ENCODE peak calls at places on chromosomes 11 and 22, in four cellular contexts. V, P, S and T are unnamed samples.

GRCh38 chr11:44264126-44264749 is 45.7 kb downstream of the ALX4 start:
- DNase-seq in V (no peak), P (no peak), S (no peak), T (no peak)

GRCh38 chr22:24965822-24966626 is 13.5 kb downstream of the KIAA1671 start:
- DNase-seq in V (no peak), P (peak; percentile 67), S (no peak), T (no peak)

GRCh38 chr11:112961146-112961668 is at the start of gene NCAM1:
- DNase-seq in V (peak; percentile 67), P (peak; percentile 19), S (peak; percentile 21), T (peak; percentile 94)

GRCh38 chr22:33163815-33164214 is 105.6 kb upstream of the SYN3 start:
- DNase-seq in V (no peak), P (no peak), S (no peak), T (no peak)

GRCh38 chr11:61701298-61701993 is 21.3 kb downstream of the DAGLA start:
- DNase-seq in V (peak; percentile 22), P (peak; percentile 37), S (peak; percentile 58), T (peak; percentile 76)

GRCh38 chr11:13765886-13766285 is 97.4 kb downstream of the FAR1 start:
- DNase-seq in V (no peak), P (no peak), S (no peak), T (no peak)

GRCh38 chr11:70005107-70005818 is 72.9 kb upstream of the ANO1 start:
- DNase-seq in V (no peak), P (no peak), S (no peak), T (no peak)

GRCh38 chr11:69791266-69791665 is 16.1 kb upstream of the FGF4 start:
- DNase-seq in V (no peak), P (no peak), S (no peak), T (no peak)

GRCh38 chr11:44527476-44527875 is 38.0 kb upstream of the CD82 start:
- DNase-seq in V (no peak), P (no peak), S (no peak), T (no peak)

GRCh38 chr11:130051077-130051476 is 18.6 kb upstream of the APLP2 start:
- DNase-seq in V (no peak), P (no peak), S (no peak), T (no peak)

GRCh38 chr22:37254206-37254866 is 10.3 kb upstream of the RAC2 start:
- DNase-seq in V (no peak), P (no peak), S (no peak), T (no peak)

GRCh38 chr11:11186249-11186648 is 166.8 kb downstream of the CSNK2A3 start:
- DNase-seq in V (no peak), P (no peak), S (no peak), T (no peak)

GRCh38 chr11:61496602-61497400 is 11.7 kb upstream of the LRRC10B start:
- DNase-seq in V (no peak), P (no peak), S (no peak), T (no peak)

GRCh38 chr22:38273135-38273761 is 438 bp upstream of the TMEM184B start:
- DNase-seq in V (no peak), P (no peak), S (no peak), T (no peak)

GRCh38 chr11:36586543-36586942 is 7.8 kb upstream of the IFTAP start:
- DNase-seq in V (no peak), P (no peak), S (no peak), T (no peak)

GRCh38 chr11:126630893-126631292 is 275.4 kb downstream of the ST3GAL4 start:
- DNase-seq in V (no peak), P (no peak), S (no peak), T (no peak)

GRCh38 chr22:27220349-27220748 is 563.0 kb downstream of the MIAT start:
- DNase-seq in V (no peak), P (no peak), S (no peak), T (no peak)

GRCh38 chr22:19940536-19941364 is 822 bp upstream of the COMT start:
- DNase-seq in V (no peak), P (no peak), S (peak; percentile 80), T (no peak)
- TF ChIP-seq FOSL1 in V (no peak), P (no peak), S (no peak), T (no peak)

GRCh38 chr11:74951241-74951640 is 2.2 kb downstream of the SPCS2 start:
- DNase-seq in V (no peak), P (no peak), S (no peak), T (no peak)

GRCh38 chr11:74953448-74953847 is 4.4 kb downstream of the SPCS2 start:
- DNase-seq in V (no peak), P (no peak), S (no peak), T (no peak)

GRCh38 chr11:74950374-74950969 is 1.4 kb downstream of the SPCS2 start:
- DNase-seq in V (no peak), P (peak; percentile 7), S (no peak), T (no peak)

GRCh38 chr11:74954199-74954598 is 5.1 kb downstream of the SPCS2 start:
- DNase-seq in V (no peak), P (no peak), S (no peak), T (no peak)

DNA sequence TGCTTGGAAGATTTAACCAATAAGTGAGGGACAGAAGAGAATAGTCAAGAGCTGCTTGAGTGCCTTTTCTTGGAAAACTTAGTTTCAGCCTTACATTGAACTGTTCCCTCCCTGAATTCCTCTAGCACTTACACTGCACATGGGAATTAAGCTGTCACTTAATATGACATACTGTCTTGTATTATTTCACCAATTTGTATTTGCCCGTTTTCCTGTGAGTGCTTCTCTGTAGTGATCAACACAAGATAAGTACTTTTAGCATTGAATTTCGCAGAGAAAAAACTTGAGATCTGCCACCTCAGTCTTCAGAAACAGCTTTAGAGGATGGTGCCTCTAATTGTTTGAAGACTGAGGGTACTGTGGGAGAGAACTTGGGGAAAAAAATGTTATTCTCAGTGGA is 3.7 kb downstream of the SPCS2 start:
- DNase-seq in V (no peak), P (no peak), S (no peak), T (no peak)
- TF ChIP-seq FOSL1 in V (no peak), P (no peak), S (no peak), T (no peak)

GRCh38 chr11:84719935-84720577 is 907.1 kb downstream of the DLG2 start:
- DNase-seq in V (no peak), P (no peak), S (no peak), T (peak; percentile 74)

GRCh38 chr11:84714316-84714780 is 912.8 kb downstream of the DLG2 start:
- DNase-seq in V (peak; percentile 12), P (peak; percentile 58), S (peak; percentile 15), T (peak; percentile 85)
- TF ChIP-seq FOSL1 in V (no peak), P (no peak), S (no peak), T (no peak)

GRCh38 chr11:2942447-2942846 is 13.2 kb upstream of the PHLDA2 start:
- DNase-seq in V (no peak), P (no peak), S (no peak), T (no peak)

GRCh38 chr11:2942872-2943710 is 13.9 kb upstream of the PHLDA2 start:
- DNase-seq in V (no peak), P (no peak), S (no peak), T (no peak)

GRCh38 chr11:2944530-2944929 is 15.3 kb upstream of the PHLDA2 start:
- DNase-seq in V (no peak), P (no peak), S (no peak), T (no peak)

GRCh38 chr11:2944953-2945756 is 15.9 kb upstream of the PHLDA2 start:
- DNase-seq in V (no peak), P (no peak), S (no peak), T (peak; percentile 80)

DNA sequence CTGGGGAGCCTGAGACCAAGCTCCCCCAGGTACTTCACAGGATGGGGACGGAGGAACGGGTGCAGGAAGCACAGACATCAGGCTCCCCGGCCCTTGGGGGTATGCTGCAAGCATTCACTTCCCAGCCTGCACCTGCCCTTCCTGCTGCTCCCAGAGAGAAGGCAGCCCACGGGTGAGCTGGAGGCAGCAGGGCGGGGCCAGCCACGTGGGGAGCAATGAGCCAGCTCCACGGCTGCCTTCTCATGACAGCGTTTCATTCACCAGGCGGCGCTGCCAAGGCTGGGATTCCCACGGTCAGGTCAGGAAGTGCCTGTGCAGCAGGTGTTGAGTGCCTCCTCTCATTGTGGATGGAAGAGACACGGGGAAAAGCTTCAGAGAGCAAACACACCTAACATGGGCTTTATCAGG is 14.5 kb upstream of the PHLDA2 start:
- DNase-seq in V (no peak), P (no peak), S (no peak), T (no peak)
- TF ChIP-seq FOSL1 in V (no peak), P (no peak), S (no peak), T (no peak)

GRCh38 chr11:767238-767637 is 10.0 kb downstream of the GATD1 start:
- DNase-seq in V (no peak), P (no peak), S (no peak), T (no peak)
- TF ChIP-seq FOSL1 in V (no peak), P (no peak), S (no peak), T (no peak)

GRCh38 chr22:39313258-39314001 is 6.0 kb downstream of the RPL3 start:
- DNase-seq in V (no peak), P (no peak), S (no peak), T (no peak)

GRCh38 chr22:39311592-39312400 is 7.6 kb downstream of the RPL3 start:
- DNase-seq in V (no peak), P (no peak), S (no peak), T (peak; percentile 76)

GRCh38 chr22:39309881-39310714 is 9.3 kb downstream of the RPL3 start:
- DNase-seq in V (no peak), P (no peak), S (no peak), T (no peak)

GRCh38 chr22:39314251-39314971 is 5.0 kb downstream of the RPL3 start:
- DNase-seq in V (no peak), P (no peak), S (no peak), T (no peak)

GRCh38 chr22:39312410-39312809 is 7.0 kb downstream of the RPL3 start:
- DNase-seq in V (no peak), P (no peak), S (no peak), T (no peak)
- TF ChIP-seq FOSL1 in V (no peak), P (no peak), S (no peak), T (no peak)

DNA sequence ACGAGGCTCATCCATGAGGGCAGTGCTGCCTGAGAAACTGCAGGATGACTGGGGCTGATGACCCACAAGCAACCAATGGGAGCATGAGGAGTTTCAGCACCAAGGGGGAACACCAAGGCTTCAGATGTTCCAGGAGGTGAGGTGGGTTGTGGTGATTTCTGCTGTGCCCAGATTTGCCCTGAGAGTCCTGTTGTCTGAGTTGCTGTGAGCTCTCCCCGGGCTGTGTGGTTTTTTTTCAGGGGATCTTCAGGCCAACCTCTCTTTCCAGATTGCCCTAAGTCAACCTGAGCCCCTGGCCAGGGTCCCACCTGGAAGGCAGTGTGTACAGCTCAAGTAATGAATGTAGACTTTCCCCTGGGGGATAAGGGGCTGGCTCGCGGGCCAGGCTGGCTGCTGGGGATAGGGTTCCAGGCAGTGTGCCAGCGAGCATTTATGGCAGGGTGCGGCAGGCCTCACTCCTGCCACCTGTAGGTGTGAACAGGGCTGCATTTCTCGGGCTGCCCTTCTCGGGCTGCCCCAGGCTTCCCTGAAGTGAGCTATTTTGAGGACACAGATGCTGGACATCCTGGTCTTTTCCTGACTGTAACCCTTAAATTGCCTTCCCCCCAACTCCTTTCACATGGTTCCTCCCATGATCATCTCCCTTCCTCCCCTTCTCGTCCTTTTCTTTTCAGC is 9.8 kb downstream of the SLC22A6 start:
- DNase-seq in V (peak; percentile 36), P (peak; percentile 6), S (peak; percentile 41), T (peak; percentile 25)
- TF ChIP-seq FOSL1 in V (no peak), P (no peak), S (no peak), T (no peak)

GRCh38 chr11:117497206-117497951 is 169.7 kb downstream of the CEP164 start:
- DNase-seq in V (no peak), P (no peak), S (no peak), T (no peak)
- TF ChIP-seq FOSL1 in V (no peak), P (no peak), S (no peak), T (no peak)